ENCODE peak calls at places on chromosomes 3 and 15, in six cellular contexts. One of them, this sample, is unnamed.

GRCh38 chr15:101664303-101664913 is 12.2 kb upstream of the TM2D3 start:
- DNase-seq in fibroblast of pulmonary artery: no peak
- DNase-seq in HCEC 1CT: no peak
- DNase-seq in stimulated activated CD8-positive, alpha-beta memory T cell treated with anti-CD3 and anti-CD28 coated beads, Interleukin-15, amount 100 ng/mL, for 24 hours: no peak
- DNase-seq in fibroblast of lung: peak
- DNase-seq in EH: peak
- DNase-seq in this sample: no peak

GRCh38 chr3:33438284-33438668 is 1.9 kb downstream of the UBP1 start:
- DNase-seq in fibroblast of pulmonary artery: peak
- DNase-seq in HCEC 1CT: peak
- DNase-seq in stimulated activated CD8-positive, alpha-beta memory T cell treated with anti-CD3 and anti-CD28 coated beads, Interleukin-15, amount 100 ng/mL, for 24 hours: no peak
- DNase-seq in fibroblast of lung: peak
- DNase-seq in EH: peak
- DNase-seq in this sample: no peak

GRCh38 chr15:72365844-72366243 is 10.0 kb downstream of the HEXA start:
- DNase-seq in fibroblast of pulmonary artery: no peak
- DNase-seq in HCEC 1CT: no peak
- DNase-seq in stimulated activated CD8-positive, alpha-beta memory T cell treated with anti-CD3 and anti-CD28 coated beads, Interleukin-15, amount 100 ng/mL, for 24 hours: no peak
- DNase-seq in fibroblast of lung: no peak
- DNase-seq in EH: no peak
- DNase-seq in this sample: no peak

GRCh38 chr3:122058294-122058693 is 3.1 kb downstream of the CD86 start:
- DNase-seq in fibroblast of pulmonary artery: no peak
- DNase-seq in HCEC 1CT: no peak
- DNase-seq in stimulated activated CD8-positive, alpha-beta memory T cell treated with anti-CD3 and anti-CD28 coated beads, Interleukin-15, amount 100 ng/mL, for 24 hours: no peak
- DNase-seq in fibroblast of lung: no peak
- DNase-seq in EH: no peak
- DNase-seq in this sample: no peak

GRCh38 chr3:171178714-171179113 is 152.2 kb upstream of the SLC2A2 start:
- DNase-seq in fibroblast of pulmonary artery: no peak
- DNase-seq in HCEC 1CT: no peak
- DNase-seq in stimulated activated CD8-positive, alpha-beta memory T cell treated with anti-CD3 and anti-CD28 coated beads, Interleukin-15, amount 100 ng/mL, for 24 hours: no peak
- DNase-seq in fibroblast of lung: no peak
- DNase-seq in EH: peak
- DNase-seq in this sample: no peak

GRCh38 chr3:59245879-59246501 is 196.2 kb upstream of the CFAP20DC start:
- DNase-seq in fibroblast of pulmonary artery: peak
- DNase-seq in HCEC 1CT: peak
- DNase-seq in stimulated activated CD8-positive, alpha-beta memory T cell treated with anti-CD3 and anti-CD28 coated beads, Interleukin-15, amount 100 ng/mL, for 24 hours: no peak
- DNase-seq in fibroblast of lung: peak
- DNase-seq in EH: peak
- DNase-seq in this sample: peak

GRCh38 chr15:67188551-67189218 is 65.8 kb downstream of the AAGAB start:
- DNase-seq in fibroblast of pulmonary artery: peak
- DNase-seq in HCEC 1CT: peak
- DNase-seq in stimulated activated CD8-positive, alpha-beta memory T cell treated with anti-CD3 and anti-CD28 coated beads, Interleukin-15, amount 100 ng/mL, for 24 hours: no peak
- DNase-seq in fibroblast of lung: peak
- DNase-seq in EH: peak
- DNase-seq in this sample: no peak

GRCh38 chr3:132788299-132788698 is 66.1 kb upstream of the NPHP3 start:
- DNase-seq in fibroblast of pulmonary artery: peak
- DNase-seq in HCEC 1CT: peak
- DNase-seq in stimulated activated CD8-positive, alpha-beta memory T cell treated with anti-CD3 and anti-CD28 coated beads, Interleukin-15, amount 100 ng/mL, for 24 hours: no peak
- DNase-seq in fibroblast of lung: peak
- DNase-seq in EH: peak
- DNase-seq in this sample: no peak

GRCh38 chr3:127288921-127289645 is 1.2 kb upstream of the PRR20G start:
- DNase-seq in fibroblast of pulmonary artery: no peak
- DNase-seq in HCEC 1CT: no peak
- DNase-seq in stimulated activated CD8-positive, alpha-beta memory T cell treated with anti-CD3 and anti-CD28 coated beads, Interleukin-15, amount 100 ng/mL, for 24 hours: no peak
- DNase-seq in fibroblast of lung: no peak
- DNase-seq in EH: no peak
- DNase-seq in this sample: no peak

GRCh38 chr3:32743934-32744333 is 58.9 kb downstream of the CNOT10 start:
- DNase-seq in fibroblast of pulmonary artery: peak
- DNase-seq in HCEC 1CT: peak
- DNase-seq in stimulated activated CD8-positive, alpha-beta memory T cell treated with anti-CD3 and anti-CD28 coated beads, Interleukin-15, amount 100 ng/mL, for 24 hours: no peak
- DNase-seq in fibroblast of lung: peak
- DNase-seq in EH: peak
- DNase-seq in this sample: no peak

GRCh38 chr15:48667701-48668100 is 22.2 kb upstream of the FBN1 start:
- DNase-seq in fibroblast of pulmonary artery: peak
- DNase-seq in HCEC 1CT: peak
- DNase-seq in stimulated activated CD8-positive, alpha-beta memory T cell treated with anti-CD3 and anti-CD28 coated beads, Interleukin-15, amount 100 ng/mL, for 24 hours: no peak
- DNase-seq in fibroblast of lung: peak
- DNase-seq in EH: peak
- DNase-seq in this sample: no peak

GRCh38 chr3:101261506-101261905 is 58.9 kb downstream of the IMPG2 start:
- DNase-seq in fibroblast of pulmonary artery: peak
- DNase-seq in HCEC 1CT: no peak
- DNase-seq in stimulated activated CD8-positive, alpha-beta memory T cell treated with anti-CD3 and anti-CD28 coated beads, Interleukin-15, amount 100 ng/mL, for 24 hours: no peak
- DNase-seq in fibroblast of lung: peak
- DNase-seq in EH: peak
- DNase-seq in this sample: no peak

GRCh38 chr3:47096955-47097354 is 67.0 kb downstream of the SETD2 start:
- DNase-seq in fibroblast of pulmonary artery: peak
- DNase-seq in HCEC 1CT: peak
- DNase-seq in stimulated activated CD8-positive, alpha-beta memory T cell treated with anti-CD3 and anti-CD28 coated beads, Interleukin-15, amount 100 ng/mL, for 24 hours: no peak
- DNase-seq in fibroblast of lung: peak
- DNase-seq in EH: peak
- DNase-seq in this sample: no peak

GRCh38 chr3:197711973-197712707 is 24.6 kb downstream of the RUBCN start:
- DNase-seq in fibroblast of pulmonary artery: peak
- DNase-seq in HCEC 1CT: peak
- DNase-seq in stimulated activated CD8-positive, alpha-beta memory T cell treated with anti-CD3 and anti-CD28 coated beads, Interleukin-15, amount 100 ng/mL, for 24 hours: peak
- DNase-seq in fibroblast of lung: peak
- DNase-seq in EH: peak
- DNase-seq in this sample: peak

GRCh38 chr3:151183253-151183652 is 19.8 kb downstream of the GPR171 start:
- DNase-seq in fibroblast of pulmonary artery: no peak
- DNase-seq in HCEC 1CT: no peak
- DNase-seq in stimulated activated CD8-positive, alpha-beta memory T cell treated with anti-CD3 and anti-CD28 coated beads, Interleukin-15, amount 100 ng/mL, for 24 hours: no peak
- DNase-seq in fibroblast of lung: no peak
- DNase-seq in EH: no peak
- DNase-seq in this sample: no peak

GRCh38 chr15:44598892-44599291 is 61.9 kb downstream of the EIF3J start:
- DNase-seq in fibroblast of pulmonary artery: peak
- DNase-seq in HCEC 1CT: no peak
- DNase-seq in stimulated activated CD8-positive, alpha-beta memory T cell treated with anti-CD3 and anti-CD28 coated beads, Interleukin-15, amount 100 ng/mL, for 24 hours: no peak
- DNase-seq in fibroblast of lung: peak
- DNase-seq in EH: peak
- DNase-seq in this sample: no peak

GRCh38 chr15:48636511-48636910 is 9.0 kb downstream of the FBN1 start:
- DNase-seq in fibroblast of pulmonary artery: no peak
- DNase-seq in HCEC 1CT: no peak
- DNase-seq in stimulated activated CD8-positive, alpha-beta memory T cell treated with anti-CD3 and anti-CD28 coated beads, Interleukin-15, amount 100 ng/mL, for 24 hours: no peak
- DNase-seq in fibroblast of lung: no peak
- DNase-seq in EH: peak
- DNase-seq in this sample: peak

GRCh38 chr15:90264649-90265048 is 823 bp upstream of the NGRN start:
- DNase-seq in fibroblast of pulmonary artery: no peak
- DNase-seq in HCEC 1CT: no peak
- DNase-seq in stimulated activated CD8-positive, alpha-beta memory T cell treated with anti-CD3 and anti-CD28 coated beads, Interleukin-15, amount 100 ng/mL, for 24 hours: no peak
- DNase-seq in fibroblast of lung: no peak
- DNase-seq in EH: peak
- DNase-seq in this sample: no peak

GRCh38 chr3:142053244-142053643 is 96.1 kb downstream of the TFDP2 start:
- DNase-seq in fibroblast of pulmonary artery: no peak
- DNase-seq in HCEC 1CT: no peak
- DNase-seq in stimulated activated CD8-positive, alpha-beta memory T cell treated with anti-CD3 and anti-CD28 coated beads, Interleukin-15, amount 100 ng/mL, for 24 hours: no peak
- DNase-seq in fibroblast of lung: no peak
- DNase-seq in EH: peak
- DNase-seq in this sample: no peak

GRCh38 chr15:46111730-46112129 is 476.9 kb downstream of the SQOR start:
- DNase-seq in fibroblast of pulmonary artery: no peak
- DNase-seq in HCEC 1CT: no peak
- DNase-seq in stimulated activated CD8-positive, alpha-beta memory T cell treated with anti-CD3 and anti-CD28 coated beads, Interleukin-15, amount 100 ng/mL, for 24 hours: no peak
- DNase-seq in fibroblast of lung: no peak
- DNase-seq in EH: no peak
- DNase-seq in this sample: no peak

GRCh38 chr3:16151109-16151508 is 23.4 kb upstream of the GALNT15 start:
- DNase-seq in fibroblast of pulmonary artery: peak
- DNase-seq in HCEC 1CT: peak
- DNase-seq in stimulated activated CD8-positive, alpha-beta memory T cell treated with anti-CD3 and anti-CD28 coated beads, Interleukin-15, amount 100 ng/mL, for 24 hours: no peak
- DNase-seq in fibroblast of lung: peak
- DNase-seq in EH: peak
- DNase-seq in this sample: no peak

GRCh38 chr3:192706272-192706671 is 21.1 kb downstream of the FGF12 start:
- DNase-seq in fibroblast of pulmonary artery: no peak
- DNase-seq in HCEC 1CT: no peak
- DNase-seq in stimulated activated CD8-positive, alpha-beta memory T cell treated with anti-CD3 and anti-CD28 coated beads, Interleukin-15, amount 100 ng/mL, for 24 hours: no peak
- DNase-seq in fibroblast of lung: no peak
- DNase-seq in EH: no peak
- DNase-seq in this sample: no peak

GRCh38 chr3:153130312-153130977 is 31.6 kb upstream of the RAP2B start:
- DNase-seq in fibroblast of pulmonary artery: peak
- DNase-seq in HCEC 1CT: peak
- DNase-seq in stimulated activated CD8-positive, alpha-beta memory T cell treated with anti-CD3 and anti-CD28 coated beads, Interleukin-15, amount 100 ng/mL, for 24 hours: no peak
- DNase-seq in fibroblast of lung: peak
- DNase-seq in EH: peak
- DNase-seq in this sample: no peak

This sample was measured in head of caudate nucleus.